ENCODE peak calls at places on chromosomes 1 and 21, in five cellular contexts. One of them, this sample, is unnamed.

GRCh38 chr1:82934069-82934468 is 1064.9 kb downstream of the TTLL7 start:
- DNase-seq in GM23338: no peak
- DNase-seq in HCT116: no peak
- DNase-seq in IMR-90: no peak
- DNase-seq in MM.1S: no peak
- DNase-seq in this sample: no peak

GRCh38 chr1:203954788-203955552 is 93.6 kb downstream of the SNRPE start:
- DNase-seq in MM.1S: no peak
- DNase-seq in IMR-90: no peak
- DNase-seq in HCT116: peak; percentile 8
- DNase-seq in GM23338: peak; percentile 6
- DNase-seq in this sample: no peak

GRCh38 chr1:160293020-160293968 is 8.4 kb upstream of the PEX19 start:
- DNase-seq in GM23338: no peak
- DNase-seq in HCT116: no peak
- DNase-seq in IMR-90: no peak
- DNase-seq in MM.1S: no peak
- DNase-seq in this sample: no peak

GRCh38 chr21:20603236-20603635 is 395.0 kb upstream of the NCAM2 start:
- DNase-seq in MM.1S: no peak
- DNase-seq in HCT116: no peak
- DNase-seq in GM23338: no peak
- DNase-seq in IMR-90: no peak
- DNase-seq in this sample: no peak

GRCh38 chr1:91768786-91769697 is 116.9 kb downstream of the TGFBR3 start:
- DNase-seq in MM.1S: no peak
- DNase-seq in GM23338: no peak
- DNase-seq in IMR-90: peak; percentile 80
- DNase-seq in HCT116: no peak
- DNase-seq in this sample: peak; percentile 71

GRCh38 chr1:212500351-212500750 is 67.6 kb downstream of the NENF start:
- DNase-seq in GM23338: no peak
- DNase-seq in HCT116: no peak
- DNase-seq in IMR-90: no peak
- DNase-seq in MM.1S: no peak
- DNase-seq in this sample: no peak

GRCh38 chr21:33219961-33220360 is 9.8 kb upstream of the IFNAR2 start:
- DNase-seq in HCT116: no peak
- DNase-seq in MM.1S: no peak
- DNase-seq in GM23338: no peak
- DNase-seq in IMR-90: no peak
- DNase-seq in this sample: no peak

GRCh38 chr1:114956570-114956969 is 73.1 kb upstream of the TSHB start:
- DNase-seq in HCT116: peak; percentile 21
- DNase-seq in MM.1S: peak; percentile 6
- DNase-seq in IMR-90: no peak
- DNase-seq in GM23338: peak; percentile 79
- DNase-seq in this sample: no peak

GRCh38 chr1:227945891-227946623 is 1.7 kb downstream of the WNT9A start:
- DNase-seq in MM.1S: peak; percentile 66
- DNase-seq in IMR-90: peak; percentile 51
- DNase-seq in GM23338: peak; percentile 50
- DNase-seq in HCT116: peak; percentile 77
- DNase-seq in this sample: peak; percentile 53

GRCh38 chr1:20089328-20090077 is 19.5 kb downstream of the PLA2G5 start:
- DNase-seq in MM.1S: peak; percentile 40
- DNase-seq in GM23338: peak; percentile 75
- DNase-seq in IMR-90: no peak
- DNase-seq in HCT116: peak; percentile 13
- DNase-seq in this sample: no peak

GRCh38 chr1:208944981-208945451 is 638.5 kb upstream of the CAMK1G start:
- DNase-seq in HCT116: no peak
- DNase-seq in IMR-90: no peak
- DNase-seq in MM.1S: no peak
- DNase-seq in GM23338: no peak
- DNase-seq in this sample: no peak

GRCh38 chr1:187842406-187843165 is 1013.8 kb downstream of the PLA2G4A start:
- DNase-seq in HCT116: no peak
- DNase-seq in IMR-90: peak; percentile 16
- DNase-seq in MM.1S: no peak
- DNase-seq in GM23338: peak; percentile 4
- DNase-seq in this sample: peak; percentile 34

GRCh38 chr1:77643456-77643855 is 39.0 kb downstream of the ZZZ3 start:
- DNase-seq in MM.1S: no peak
- DNase-seq in GM23338: no peak
- DNase-seq in HCT116: no peak
- DNase-seq in IMR-90: no peak
- DNase-seq in this sample: no peak

DNA sequence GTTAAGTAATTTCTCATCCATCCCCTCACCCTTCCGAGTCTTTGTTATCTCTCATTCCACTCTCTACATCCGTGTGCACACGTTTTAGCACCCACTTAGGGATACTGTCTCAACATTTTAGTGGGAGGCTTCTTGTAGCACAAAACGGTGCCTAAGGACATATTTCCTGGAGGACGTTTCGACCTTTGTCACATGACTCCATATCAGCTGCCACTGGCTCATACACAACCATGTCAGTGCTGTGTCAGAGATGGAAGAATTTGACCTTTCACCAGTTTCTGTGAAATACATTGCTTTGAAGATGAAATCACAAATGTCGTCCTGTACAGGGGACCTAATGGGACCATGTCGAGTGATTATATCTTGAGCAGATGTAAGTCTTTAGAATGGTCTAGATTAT is 15.6 kb downstream of the B3GALT5 start:
- DNase-seq in GM23338: no peak
- DNase-seq in MM.1S: no peak
- DNase-seq in HCT116: no peak
- DNase-seq in IMR-90: no peak
- DNase-seq in this sample: no peak
- H3K4me2 ChIP-seq in GM23338: no peak overlapping the region
- H3K4me2 ChIP-seq in MM.1S: no peak overlapping the region
- H3K4me2 ChIP-seq in HCT116: peak overlapping the region; percentile 15
- H3K4me2 ChIP-seq in IMR-90: no peak overlapping the region
- H3K4me2 ChIP-seq in this sample: no peak overlapping the region

GRCh38 chr1:159088566-159089183 is 12.1 kb upstream of the AIM2 start:
- DNase-seq in MM.1S: no peak
- DNase-seq in HCT116: no peak
- DNase-seq in IMR-90: no peak
- DNase-seq in GM23338: no peak
- DNase-seq in this sample: no peak
- H3K4me2 ChIP-seq in MM.1S: no peak overlapping the region
- H3K4me2 ChIP-seq in HCT116: no peak overlapping the region
- H3K4me2 ChIP-seq in IMR-90: no peak overlapping the region
- H3K4me2 ChIP-seq in GM23338: no peak overlapping the region
- H3K4me2 ChIP-seq in this sample: peak overlapping the region; percentile 35

DNA sequence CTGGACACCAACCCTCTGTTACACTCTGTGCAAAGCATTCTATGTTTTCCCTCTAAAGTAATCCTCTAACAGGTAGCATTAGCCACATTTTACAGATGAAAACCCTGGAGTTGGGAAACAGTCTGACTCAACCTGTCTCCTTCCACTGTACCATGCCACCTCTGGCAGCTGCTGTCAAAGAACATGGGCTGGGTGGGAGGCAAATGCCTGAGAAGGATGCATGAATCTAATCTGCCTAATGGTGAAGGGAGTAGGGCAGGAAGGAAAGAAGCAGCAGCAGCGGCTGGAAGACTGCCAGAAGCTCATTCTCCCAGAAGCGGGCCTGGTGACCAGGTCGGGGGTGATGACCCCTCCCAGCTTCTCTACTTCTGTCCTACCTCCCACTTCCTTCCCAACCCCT is 21.7 kb downstream of the LRRC71 start:
- DNase-seq in HCT116: no peak
- DNase-seq in MM.1S: no peak
- DNase-seq in IMR-90: no peak
- DNase-seq in GM23338: no peak
- DNase-seq in this sample: no peak
- H3K4me2 ChIP-seq in HCT116: no peak overlapping the region
- H3K4me2 ChIP-seq in MM.1S: no peak overlapping the region
- H3K4me2 ChIP-seq in IMR-90: no peak overlapping the region
- H3K4me2 ChIP-seq in GM23338: no peak overlapping the region
- H3K4me2 ChIP-seq in this sample: no peak overlapping the region

GRCh38 chr1:10387611-10388386 is 11.1 kb upstream of the PGD start:
- DNase-seq in IMR-90: peak; percentile 82
- DNase-seq in HCT116: no peak
- DNase-seq in GM23338: peak; percentile 50
- DNase-seq in MM.1S: peak; percentile 11
- DNase-seq in this sample: peak; percentile 63
- H3K4me2 ChIP-seq in IMR-90: peak overlapping the region; percentile 62
- H3K4me2 ChIP-seq in HCT116: peak overlapping the region; percentile 2
- H3K4me2 ChIP-seq in GM23338: peak overlapping the region; percentile 13
- H3K4me2 ChIP-seq in MM.1S: no peak overlapping the region
- H3K4me2 ChIP-seq in this sample: peak overlapping the region; percentile 70

GRCh38 chr1:11174271-11174942 is 14.7 kb upstream of the ANGPTL7 start:
- DNase-seq in MM.1S: no peak
- DNase-seq in GM23338: no peak
- DNase-seq in HCT116: no peak
- DNase-seq in IMR-90: no peak
- DNase-seq in this sample: no peak
- H3K4me2 ChIP-seq in MM.1S: no peak overlapping the region
- H3K4me2 ChIP-seq in GM23338: no peak overlapping the region
- H3K4me2 ChIP-seq in HCT116: no peak overlapping the region
- H3K4me2 ChIP-seq in IMR-90: no peak overlapping the region
- H3K4me2 ChIP-seq in this sample: no peak overlapping the region

GRCh38 chr1:229027158-229027557 is 243.8 kb upstream of the RAB4A start:
- DNase-seq in IMR-90: no peak
- DNase-seq in GM23338: no peak
- DNase-seq in HCT116: no peak
- DNase-seq in MM.1S: no peak
- DNase-seq in this sample: no peak
- H3K4me2 ChIP-seq in IMR-90: no peak overlapping the region
- H3K4me2 ChIP-seq in GM23338: peak overlapping the region; percentile 69
- H3K4me2 ChIP-seq in HCT116: no peak overlapping the region
- H3K4me2 ChIP-seq in MM.1S: peak overlapping the region; percentile 48
- H3K4me2 ChIP-seq in this sample: no peak overlapping the region

GRCh38 chr1:51910618-51911017 is 32.1 kb upstream of the NRDC start:
- DNase-seq in IMR-90: no peak
- DNase-seq in HCT116: no peak
- DNase-seq in GM23338: no peak
- DNase-seq in MM.1S: no peak
- DNase-seq in this sample: no peak

GRCh38 chr1:51906306-51907078 is 28.0 kb upstream of the NRDC start:
- DNase-seq in MM.1S: no peak
- DNase-seq in IMR-90: peak; percentile 82
- DNase-seq in HCT116: no peak
- DNase-seq in GM23338: no peak
- DNase-seq in this sample: peak; percentile 46

GRCh38 chr1:51910182-51910581 is 31.7 kb upstream of the NRDC start:
- DNase-seq in MM.1S: no peak
- DNase-seq in HCT116: no peak
- DNase-seq in IMR-90: no peak
- DNase-seq in GM23338: no peak
- DNase-seq in this sample: no peak

GRCh38 chr1:51908499-51908898 is 30.0 kb upstream of the NRDC start:
- DNase-seq in HCT116: no peak
- DNase-seq in IMR-90: no peak
- DNase-seq in GM23338: no peak
- DNase-seq in MM.1S: no peak
- DNase-seq in this sample: no peak

GRCh38 chr1:51907079-51907702 is 28.7 kb upstream of the NRDC start:
- DNase-seq in IMR-90: peak; percentile 19
- DNase-seq in HCT116: no peak
- DNase-seq in GM23338: no peak
- DNase-seq in MM.1S: peak; percentile 77
- DNase-seq in this sample: no peak
- H3K4me2 ChIP-seq in IMR-90: no peak overlapping the region
- H3K4me2 ChIP-seq in HCT116: no peak overlapping the region
- H3K4me2 ChIP-seq in GM23338: no peak overlapping the region
- H3K4me2 ChIP-seq in MM.1S: peak overlapping the region; percentile 68
- H3K4me2 ChIP-seq in this sample: no peak overlapping the region

GRCh38 chr1:56200921-56201320 is 378.4 kb downstream of the PLPP3 start:
- DNase-seq in MM.1S: no peak
- DNase-seq in HCT116: no peak
- DNase-seq in GM23338: no peak
- DNase-seq in IMR-90: peak; percentile 21
- DNase-seq in this sample: no peak

GRCh38 chr1:56202743-56203142 is 376.6 kb downstream of the PLPP3 start:
- DNase-seq in GM23338: no peak
- DNase-seq in HCT116: no peak
- DNase-seq in IMR-90: no peak
- DNase-seq in MM.1S: no peak
- DNase-seq in this sample: no peak

GRCh38 chr1:56202186-56202585 is 377.2 kb downstream of the PLPP3 start:
- DNase-seq in IMR-90: no peak
- DNase-seq in HCT116: no peak
- DNase-seq in GM23338: no peak
- DNase-seq in MM.1S: no peak
- DNase-seq in this sample: peak; percentile 16

GRCh38 chr1:56206391-56206790 is 373.0 kb downstream of the PLPP3 start:
- DNase-seq in HCT116: no peak
- DNase-seq in MM.1S: no peak
- DNase-seq in IMR-90: peak; percentile 22
- DNase-seq in GM23338: no peak
- DNase-seq in this sample: no peak

DNA sequence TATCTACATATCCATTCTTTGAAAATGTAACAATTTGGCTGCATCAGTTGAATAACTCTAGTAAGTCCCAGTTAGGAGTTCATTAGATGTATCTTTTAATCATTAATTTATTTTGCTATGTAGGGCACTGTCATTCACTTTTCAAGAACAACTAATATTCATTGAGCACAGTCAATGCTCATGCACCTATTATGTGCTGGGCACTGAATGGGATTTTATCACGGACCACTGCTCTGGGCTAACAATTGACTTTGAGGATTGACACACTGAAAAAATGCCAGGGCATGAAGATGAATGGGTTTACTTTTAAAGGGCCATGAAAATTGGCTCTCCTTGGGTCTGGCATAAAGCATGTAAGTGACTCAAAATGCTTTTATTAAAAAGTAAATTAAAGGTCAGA is 375.2 kb downstream of the PLPP3 start:
- DNase-seq in GM23338: no peak
- DNase-seq in IMR-90: no peak
- DNase-seq in MM.1S: no peak
- DNase-seq in HCT116: no peak
- DNase-seq in this sample: no peak
- H3K4me2 ChIP-seq in GM23338: no peak overlapping the region
- H3K4me2 ChIP-seq in IMR-90: no peak overlapping the region
- H3K4me2 ChIP-seq in MM.1S: no peak overlapping the region
- H3K4me2 ChIP-seq in HCT116: no peak overlapping the region
- H3K4me2 ChIP-seq in this sample: no peak overlapping the region

GRCh38 chr1:86504130-86504479 is 35.4 kb downstream of the CLCA1 start:
- DNase-seq in IMR-90: no peak
- DNase-seq in HCT116: no peak
- DNase-seq in GM23338: peak; percentile 12
- DNase-seq in MM.1S: peak; percentile 42
- DNase-seq in this sample: peak; percentile 37
- H3K4me2 ChIP-seq in IMR-90: peak overlapping the region; percentile 45
- H3K4me2 ChIP-seq in HCT116: no peak overlapping the region
- H3K4me2 ChIP-seq in GM23338: peak overlapping the region; percentile 74
- H3K4me2 ChIP-seq in MM.1S: peak overlapping the region; percentile 66
- H3K4me2 ChIP-seq in this sample: peak overlapping the region; percentile 77

This sample was measured in astrocyte.